ENCODE peak calls at places on chromosomes 13 and 19, in eight cellular contexts. One of them, this sample, is unnamed.

GRCh38 chr19:52601025-52601973 is 31.2 kb downstream of the ZNF701 start:
- DNase-seq in KBM-7: peak
- DNase-seq in ELR: peak
- DNase-seq in tibial nerve: peak
- DNase-seq in HAP-1: peak
- DNase-seq in fibroblast of lung: peak
- DNase-seq in HS-27A: peak
- DNase-seq in upper lobe of right lung: peak
- DNase-seq in this sample: peak

GRCh38 chr13:73248154-73248553 is 189.3 kb downstream of the KLF5 start:
- DNase-seq in KBM-7: no peak
- DNase-seq in ELR: no peak
- DNase-seq in tibial nerve: no peak
- DNase-seq in HAP-1: no peak
- DNase-seq in fibroblast of lung: no peak
- DNase-seq in HS-27A: no peak
- DNase-seq in upper lobe of right lung: no peak
- DNase-seq in this sample: no peak

GRCh38 chr13:65063753-65064152 is 2166.4 kb downstream of the PCDH9 start:
- DNase-seq in KBM-7: no peak
- DNase-seq in ELR: peak
- DNase-seq in tibial nerve: no peak
- DNase-seq in HAP-1: no peak
- DNase-seq in fibroblast of lung: peak
- DNase-seq in HS-27A: no peak
- DNase-seq in upper lobe of right lung: no peak
- DNase-seq in this sample: no peak

GRCh38 chr13:35210234-35210633 is 266.3 kb downstream of the MAB21L1 start:
- DNase-seq in KBM-7: no peak
- DNase-seq in ELR: peak
- DNase-seq in tibial nerve: no peak
- DNase-seq in HAP-1: no peak
- DNase-seq in fibroblast of lung: peak
- DNase-seq in HS-27A: no peak
- DNase-seq in upper lobe of right lung: no peak
- DNase-seq in this sample: peak

GRCh38 chr13:35764359-35765015 is 288.0 kb upstream of the MAB21L1 start:
- DNase-seq in KBM-7: no peak
- DNase-seq in ELR: peak
- DNase-seq in tibial nerve: no peak
- DNase-seq in HAP-1: no peak
- DNase-seq in fibroblast of lung: no peak
- DNase-seq in HS-27A: no peak
- DNase-seq in upper lobe of right lung: no peak
- DNase-seq in this sample: no peak

GRCh38 chr13:21742041-21742440 is 71.2 kb downstream of the FGF9 start:
- DNase-seq in KBM-7: no peak
- DNase-seq in ELR: no peak
- DNase-seq in tibial nerve: no peak
- DNase-seq in HAP-1: no peak
- DNase-seq in fibroblast of lung: no peak
- DNase-seq in HS-27A: no peak
- DNase-seq in upper lobe of right lung: no peak
- DNase-seq in this sample: no peak

GRCh38 chr19:45809643-45810159 is 5.4 kb downstream of the RSPH6A start:
- DNase-seq in KBM-7: peak
- DNase-seq in ELR: peak
- DNase-seq in tibial nerve: no peak
- DNase-seq in HAP-1: no peak
- DNase-seq in fibroblast of lung: peak
- DNase-seq in HS-27A: peak
- DNase-seq in upper lobe of right lung: no peak
- DNase-seq in this sample: no peak

GRCh38 chr19:23986623-23987022 is 71.9 kb downstream of the ZNF726 start:
- DNase-seq in KBM-7: no peak
- DNase-seq in ELR: no peak
- DNase-seq in tibial nerve: no peak
- DNase-seq in HAP-1: no peak
- DNase-seq in fibroblast of lung: no peak
- DNase-seq in HS-27A: no peak
- DNase-seq in upper lobe of right lung: no peak
- DNase-seq in this sample: no peak

GRCh38 chr19:5718032-5718578 is 1.8 kb downstream of the LONP1 start:
- DNase-seq in KBM-7: no peak
- DNase-seq in ELR: peak
- DNase-seq in tibial nerve: no peak
- DNase-seq in HAP-1: no peak
- DNase-seq in fibroblast of lung: peak
- DNase-seq in HS-27A: no peak
- DNase-seq in upper lobe of right lung: no peak
- DNase-seq in this sample: no peak

GRCh38 chr13:40031031-40031430 is 375.6 kb downstream of the COG6 start:
- DNase-seq in KBM-7: no peak
- DNase-seq in ELR: peak
- DNase-seq in tibial nerve: no peak
- DNase-seq in HAP-1: peak
- DNase-seq in fibroblast of lung: peak
- DNase-seq in HS-27A: peak
- DNase-seq in upper lobe of right lung: no peak
- DNase-seq in this sample: peak

GRCh38 chr19:49906879-49907564 is 10.3 kb upstream of the IL4I1 start:
- DNase-seq in KBM-7: no peak
- DNase-seq in ELR: no peak
- DNase-seq in tibial nerve: no peak
- DNase-seq in HAP-1: no peak
- DNase-seq in fibroblast of lung: no peak
- DNase-seq in HS-27A: no peak
- DNase-seq in upper lobe of right lung: no peak
- DNase-seq in this sample: no peak

GRCh38 chr19:40596608-40597328 is 4.4 kb upstream of the LTBP4 start:
- DNase-seq in KBM-7: no peak
- DNase-seq in ELR: peak
- DNase-seq in tibial nerve: no peak
- DNase-seq in HAP-1: peak
- DNase-seq in fibroblast of lung: peak
- DNase-seq in HS-27A: peak
- DNase-seq in upper lobe of right lung: peak
- DNase-seq in this sample: peak

GRCh38 chr13:76823969-76824368 is 62.2 kb downstream of the KCTD12 start:
- DNase-seq in KBM-7: no peak
- DNase-seq in ELR: no peak
- DNase-seq in tibial nerve: no peak
- DNase-seq in HAP-1: no peak
- DNase-seq in fibroblast of lung: no peak
- DNase-seq in HS-27A: no peak
- DNase-seq in upper lobe of right lung: no peak
- DNase-seq in this sample: no peak

GRCh38 chr13:97259787-97260641 is 37.9 kb downstream of the MBNL2 start:
- DNase-seq in KBM-7: no peak
- DNase-seq in ELR: peak
- DNase-seq in tibial nerve: no peak
- DNase-seq in HAP-1: no peak
- DNase-seq in fibroblast of lung: peak
- DNase-seq in HS-27A: no peak
- DNase-seq in upper lobe of right lung: no peak
- DNase-seq in this sample: peak

GRCh38 chr19:46355234-46355990 is 8.5 kb downstream of the PPP5C start:
- DNase-seq in KBM-7: no peak
- DNase-seq in ELR: no peak
- DNase-seq in tibial nerve: no peak
- DNase-seq in HAP-1: no peak
- DNase-seq in fibroblast of lung: no peak
- DNase-seq in HS-27A: no peak
- DNase-seq in upper lobe of right lung: no peak
- DNase-seq in this sample: no peak

GRCh38 chr13:25881946-25882574 is 169.8 kb downstream of the SHISA2 start:
- DNase-seq in KBM-7: no peak
- DNase-seq in ELR: no peak
- DNase-seq in tibial nerve: no peak
- DNase-seq in HAP-1: peak
- DNase-seq in fibroblast of lung: peak
- DNase-seq in HS-27A: no peak
- DNase-seq in upper lobe of right lung: no peak
- DNase-seq in this sample: no peak

GRCh38 chr13:107807306-107808073 is 407.8 kb downstream of the LIG4 start:
- DNase-seq in KBM-7: no peak
- DNase-seq in ELR: no peak
- DNase-seq in tibial nerve: no peak
- DNase-seq in HAP-1: no peak
- DNase-seq in fibroblast of lung: no peak
- DNase-seq in HS-27A: no peak
- DNase-seq in upper lobe of right lung: no peak
- DNase-seq in this sample: peak

GRCh38 chr19:41821003-41821735 is 23.3 kb downstream of the LYPD4 start:
- DNase-seq in KBM-7: peak
- DNase-seq in ELR: peak
- DNase-seq in tibial nerve: no peak
- DNase-seq in HAP-1: peak
- DNase-seq in fibroblast of lung: peak
- DNase-seq in HS-27A: peak
- DNase-seq in upper lobe of right lung: peak
- DNase-seq in this sample: peak

GRCh38 chr13:103291226-103291625 is 225.0 kb upstream of the SLC10A2 start:
- DNase-seq in KBM-7: no peak
- DNase-seq in ELR: no peak
- DNase-seq in tibial nerve: no peak
- DNase-seq in HAP-1: no peak
- DNase-seq in fibroblast of lung: no peak
- DNase-seq in HS-27A: no peak
- DNase-seq in upper lobe of right lung: no peak
- DNase-seq in this sample: no peak

GRCh38 chr19:34490141-34490766 is 8.7 kb downstream of the WTIP start:
- DNase-seq in KBM-7: no peak
- DNase-seq in ELR: no peak
- DNase-seq in tibial nerve: no peak
- DNase-seq in HAP-1: no peak
- DNase-seq in fibroblast of lung: no peak
- DNase-seq in HS-27A: no peak
- DNase-seq in upper lobe of right lung: no peak
- DNase-seq in this sample: no peak

GRCh38 chr13:46057251-46058015 is 4.9 kb upstream of the ZC3H13 start:
- DNase-seq in KBM-7: peak
- DNase-seq in ELR: peak
- DNase-seq in tibial nerve: no peak
- DNase-seq in HAP-1: peak
- DNase-seq in fibroblast of lung: no peak
- DNase-seq in HS-27A: no peak
- DNase-seq in upper lobe of right lung: no peak
- DNase-seq in this sample: no peak

GRCh38 chr19:34963531-34964406 is at the start of gene ZNF792:
- DNase-seq in KBM-7: peak
- DNase-seq in ELR: peak
- DNase-seq in tibial nerve: peak
- DNase-seq in HAP-1: peak
- DNase-seq in fibroblast of lung: peak
- DNase-seq in HS-27A: peak
- DNase-seq in upper lobe of right lung: peak
- DNase-seq in this sample: peak

GRCh38 chr13:67303661-67304333 is 73.7 kb upstream of the PCDH9 start:
- DNase-seq in KBM-7: no peak
- DNase-seq in ELR: no peak
- DNase-seq in tibial nerve: no peak
- DNase-seq in HAP-1: no peak
- DNase-seq in fibroblast of lung: no peak
- DNase-seq in HS-27A: no peak
- DNase-seq in upper lobe of right lung: no peak
- DNase-seq in this sample: no peak

GRCh38 chr19:16594131-16594586 is 21.9 kb upstream of the SLC35E1 start:
- DNase-seq in KBM-7: peak
- DNase-seq in ELR: no peak
- DNase-seq in tibial nerve: no peak
- DNase-seq in HAP-1: no peak
- DNase-seq in fibroblast of lung: no peak
- DNase-seq in HS-27A: no peak
- DNase-seq in upper lobe of right lung: no peak
- DNase-seq in this sample: no peak

GRCh38 chr19:58010507-58010906 is 7.9 kb upstream of the ZNF606 start:
- DNase-seq in KBM-7: no peak
- DNase-seq in ELR: no peak
- DNase-seq in tibial nerve: no peak
- DNase-seq in HAP-1: no peak
- DNase-seq in fibroblast of lung: no peak
- DNase-seq in HS-27A: no peak
- DNase-seq in upper lobe of right lung: no peak
- DNase-seq in this sample: no peak

GRCh38 chr19:4373601-4374441 is 26.5 kb downstream of the SH3GL1 start:
- DNase-seq in KBM-7: peak
- DNase-seq in ELR: no peak
- DNase-seq in tibial nerve: no peak
- DNase-seq in HAP-1: no peak
- DNase-seq in fibroblast of lung: peak
- DNase-seq in HS-27A: no peak
- DNase-seq in upper lobe of right lung: no peak
- DNase-seq in this sample: no peak

GRCh38 chr13:95039415-95039814 is 261.8 kb downstream of the ABCC4 start:
- DNase-seq in KBM-7: no peak
- DNase-seq in ELR: peak
- DNase-seq in tibial nerve: no peak
- DNase-seq in HAP-1: no peak
- DNase-seq in fibroblast of lung: no peak
- DNase-seq in HS-27A: no peak
- DNase-seq in upper lobe of right lung: no peak
- DNase-seq in this sample: no peak

GRCh38 chr19:30288957-30289735 is 83.0 kb upstream of the ZNF536 start:
- DNase-seq in KBM-7: no peak
- DNase-seq in ELR: no peak
- DNase-seq in tibial nerve: no peak
- DNase-seq in HAP-1: no peak
- DNase-seq in fibroblast of lung: no peak
- DNase-seq in HS-27A: no peak
- DNase-seq in upper lobe of right lung: no peak
- DNase-seq in this sample: no peak

GRCh38 chr19:5967994-5968430 is 9.9 kb downstream of the RANBP3 start:
- DNase-seq in KBM-7: peak
- DNase-seq in ELR: peak
- DNase-seq in tibial nerve: peak
- DNase-seq in HAP-1: peak
- DNase-seq in fibroblast of lung: peak
- DNase-seq in HS-27A: no peak
- DNase-seq in upper lobe of right lung: no peak
- DNase-seq in this sample: peak

GRCh38 chr19:2110822-2111221 is 14.1 kb downstream of the IZUMO4 start:
- DNase-seq in KBM-7: no peak
- DNase-seq in ELR: no peak
- DNase-seq in tibial nerve: no peak
- DNase-seq in HAP-1: no peak
- DNase-seq in fibroblast of lung: no peak
- DNase-seq in HS-27A: no peak
- DNase-seq in upper lobe of right lung: no peak
- DNase-seq in this sample: no peak

GRCh38 chr13:33411312-33411711 is 125.8 kb upstream of the STARD13 start:
- DNase-seq in KBM-7: no peak
- DNase-seq in ELR: no peak
- DNase-seq in tibial nerve: no peak
- DNase-seq in HAP-1: no peak
- DNase-seq in fibroblast of lung: no peak
- DNase-seq in HS-27A: no peak
- DNase-seq in upper lobe of right lung: no peak
- DNase-seq in this sample: no peak

GRCh38 chr19:2097330-2098327 is 914 bp downstream of the IZUMO4 start:
- DNase-seq in KBM-7: no peak
- DNase-seq in ELR: no peak
- DNase-seq in tibial nerve: no peak
- DNase-seq in HAP-1: no peak
- DNase-seq in fibroblast of lung: no peak
- DNase-seq in HS-27A: no peak
- DNase-seq in upper lobe of right lung: no peak
- DNase-seq in this sample: no peak

GRCh38 chr13:111974065-111974640 is 92.8 kb upstream of the SOX1 start:
- DNase-seq in KBM-7: no peak
- DNase-seq in ELR: no peak
- DNase-seq in tibial nerve: no peak
- DNase-seq in HAP-1: no peak
- DNase-seq in fibroblast of lung: no peak
- DNase-seq in HS-27A: no peak
- DNase-seq in upper lobe of right lung: no peak
- DNase-seq in this sample: no peak

GRCh38 chr19:7852851-7853759 is 21.1 kb downstream of the PRR36 start:
- DNase-seq in KBM-7: peak
- DNase-seq in ELR: peak
- DNase-seq in tibial nerve: no peak
- DNase-seq in HAP-1: peak
- DNase-seq in fibroblast of lung: peak
- DNase-seq in HS-27A: no peak
- DNase-seq in upper lobe of right lung: peak
- DNase-seq in this sample: peak

This sample was measured in lung microvascular endothelial cell.